ENCODE peak calls at places on chromosomes 12 and 14, in four cellular contexts. F is A549, P is psoas muscle, Z is NT2/D1. G is an unnamed sample. For H3K4me1, the result is how much of the 10 kb centered on the place peaks cover.

GRCh38 chr14:69048456-69048855 is 69.4 kb upstream of the ACTN1 start:
- DNase-seq in F (no peak), P (no peak), Z (no peak), G (no peak)

GRCh38 chr12:80509781-80510556 is 65.9 kb downstream of the PTPRQ start:
- DNase-seq in F (no peak), P (no peak), Z (no peak), G (peak)

GRCh38 chr14:69152181-69152943 is 557 bp downstream of the DCAF5 start:
- DNase-seq in F (peak), P (no peak), Z (no peak), G (peak)

GRCh38 chr14:80959448-80960006 is 4.1 kb downstream of the TSHR start:
- DNase-seq in F (no peak), P (no peak), Z (no peak), G (no peak)

GRCh38 chr14:33369041-33369440 is 430.4 kb downstream of the NPAS3 start:
- DNase-seq in F (no peak), P (no peak), Z (no peak), G (no peak)

GRCh38 chr12:29544428-29545101 is 47.1 kb upstream of the OVCH1 start:
- DNase-seq in F (no peak), P (no peak), Z (no peak), G (no peak)

GRCh38 chr14:60981626-60982455 is 796 bp downstream of the SLC38A6 start:
- DNase-seq in F (peak), P (no peak), Z (no peak), G (peak)

GRCh38 chr12:54038260-54038759 is 5.5 kb downstream of the HOXC5 start:
- DNase-seq in F (no peak), P (no peak), Z (no peak), G (no peak)

GRCh38 chr12:126607867-126608266 is 1542.6 kb downstream of the AACS start:
- DNase-seq in F (no peak), P (no peak), Z (no peak), G (no peak)

GRCh38 chr12:41532072-41532471 is 344.0 kb downstream of the PDZRN4 start:
- DNase-seq in F (no peak), P (no peak), Z (no peak), G (no peak)

GRCh38 chr14:20613094-20614037 is 22.2 kb upstream of the RNASE12 start:
- DNase-seq in F (peak), P (peak), Z (peak), G (peak)

GRCh38 chr12:107306141-107306670 is 212.9 kb upstream of the CRY1 start:
- DNase-seq in F (no peak), P (no peak), Z (no peak), G (peak)

GRCh38 chr14:33404054-33404453 is 465.4 kb downstream of the NPAS3 start:
- DNase-seq in F (no peak), P (no peak), Z (no peak), G (no peak)

GRCh38 chr14:34030864-34031263 is 80.0 kb upstream of the EGLN3 start:
- DNase-seq in F (no peak), P (peak), Z (no peak), G (no peak)

GRCh38 chr12:114406326-114407033 is 536 bp upstream of the TBX5 start:
- DNase-seq in F (no peak), P (no peak), Z (no peak), G (peak)

GRCh38 chr12:114407566-114408411 is 1.8 kb upstream of the TBX5 start:
- DNase-seq in F (no peak), P (no peak), Z (no peak), G (peak)

GRCh38 chr12:114408415-114408814 is 2.5 kb upstream of the TBX5 start:
- DNase-seq in F (no peak), P (no peak), Z (no peak), G (no peak)

GRCh38 chr12:114405449-114406271 is at the start of gene TBX5:
- DNase-seq in F (no peak), P (no peak), Z (no peak), G (peak)

DNA sequence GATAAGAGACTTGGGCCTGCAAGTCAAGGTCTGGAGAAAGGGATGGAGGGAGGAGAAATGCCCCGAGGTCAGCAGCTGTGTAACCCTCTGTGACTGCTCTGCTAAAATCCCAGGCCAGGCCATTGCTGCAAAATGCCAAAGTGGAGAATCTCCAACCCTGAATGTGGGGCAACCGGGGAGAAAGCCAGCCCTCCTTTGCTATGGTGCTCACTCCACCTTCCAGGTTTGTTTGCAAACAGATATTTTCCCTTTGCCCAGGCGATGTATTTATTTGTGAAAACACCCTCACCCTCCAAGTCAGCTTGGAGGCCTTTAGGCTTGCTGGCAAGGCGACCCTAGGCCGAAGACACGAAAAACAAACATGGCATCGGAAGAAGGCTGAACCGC is 1.1 kb upstream of the TBX5 start:
- DNase-seq in F (no peak), P (no peak), Z (no peak), G (no peak)
- H3K4me3 ChIP-seq in F (no peak), P (no peak), Z (no peak), G (peak)

GRCh38 chr14:54002653-54003052 is 46.0 kb upstream of the BMP4 start:
- DNase-seq in F (no peak), P (no peak), Z (no peak), G (no peak)

GRCh38 chr14:54003064-54003463 is 46.4 kb upstream of the BMP4 start:
- DNase-seq in F (no peak), P (no peak), Z (no peak), G (no peak)

GRCh38 chr14:53999061-53999488 is 42.5 kb upstream of the BMP4 start:
- DNase-seq in F (peak), P (no peak), Z (no peak), G (peak)

GRCh38 chr14:54000341-54000811 is 43.8 kb upstream of the BMP4 start:
- DNase-seq in F (peak), P (no peak), Z (no peak), G (no peak)

GRCh38 chr14:54001189-54001878 is 44.7 kb upstream of the BMP4 start:
- DNase-seq in F (peak), P (no peak), Z (no peak), G (peak)
- H3K4me1 ChIP-seq in F (under half), P (under half), Z (under half), G (under half)

GRCh38 chr14:97412933-97413574 is 615.9 kb downstream of the VRK1 start:
- DNase-seq in F (no peak), P (no peak), Z (no peak), G (no peak)
- H3K4me3 ChIP-seq in F (no peak), P (no peak), Z (no peak), G (no peak)

DNA sequence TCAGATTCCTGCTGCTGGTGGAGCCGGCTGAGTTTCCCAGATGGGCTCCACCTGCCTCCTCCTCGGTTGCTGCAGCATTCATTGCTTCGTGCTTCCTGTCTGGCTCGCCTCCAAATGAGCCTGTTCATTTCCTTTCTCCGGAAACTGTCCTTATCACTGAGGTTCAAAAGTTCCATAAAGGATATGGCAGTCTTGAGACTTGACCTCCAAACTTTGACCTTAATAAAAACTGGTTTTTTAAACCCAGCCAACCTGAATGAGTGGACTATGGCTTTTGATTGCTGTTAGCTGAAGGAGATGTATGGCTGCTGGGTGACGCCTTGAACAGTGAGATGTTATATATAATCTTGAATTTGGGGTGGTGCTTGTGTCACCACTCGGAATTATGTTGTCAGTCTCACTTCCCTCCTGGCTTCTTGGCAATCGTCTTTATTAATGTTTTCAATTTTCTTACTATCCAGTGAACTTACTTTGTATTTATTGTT is 62.7 kb downstream of the RASSF3 start:
- DNase-seq in F (peak), P (peak), Z (no peak), G (no peak)
- H3K4me1 ChIP-seq in F (half or more), P (under half), Z (under half), G (under half)

GRCh38 chr14:102930138-102930752 is 7.8 kb downstream of the AMN start:
- DNase-seq in F (no peak), P (peak), Z (no peak), G (no peak)

GRCh38 chr14:102929349-102930137 is 7.1 kb downstream of the AMN start:
- DNase-seq in F (no peak), P (no peak), Z (no peak), G (no peak)

GRCh38 chr14:102927878-102928411 is 5.5 kb downstream of the AMN start:
- DNase-seq in F (no peak), P (no peak), Z (no peak), G (no peak)

GRCh38 chr14:102927346-102927877 is 4.9 kb downstream of the AMN start:
- DNase-seq in F (no peak), P (no peak), Z (no peak), G (no peak)

DNA sequence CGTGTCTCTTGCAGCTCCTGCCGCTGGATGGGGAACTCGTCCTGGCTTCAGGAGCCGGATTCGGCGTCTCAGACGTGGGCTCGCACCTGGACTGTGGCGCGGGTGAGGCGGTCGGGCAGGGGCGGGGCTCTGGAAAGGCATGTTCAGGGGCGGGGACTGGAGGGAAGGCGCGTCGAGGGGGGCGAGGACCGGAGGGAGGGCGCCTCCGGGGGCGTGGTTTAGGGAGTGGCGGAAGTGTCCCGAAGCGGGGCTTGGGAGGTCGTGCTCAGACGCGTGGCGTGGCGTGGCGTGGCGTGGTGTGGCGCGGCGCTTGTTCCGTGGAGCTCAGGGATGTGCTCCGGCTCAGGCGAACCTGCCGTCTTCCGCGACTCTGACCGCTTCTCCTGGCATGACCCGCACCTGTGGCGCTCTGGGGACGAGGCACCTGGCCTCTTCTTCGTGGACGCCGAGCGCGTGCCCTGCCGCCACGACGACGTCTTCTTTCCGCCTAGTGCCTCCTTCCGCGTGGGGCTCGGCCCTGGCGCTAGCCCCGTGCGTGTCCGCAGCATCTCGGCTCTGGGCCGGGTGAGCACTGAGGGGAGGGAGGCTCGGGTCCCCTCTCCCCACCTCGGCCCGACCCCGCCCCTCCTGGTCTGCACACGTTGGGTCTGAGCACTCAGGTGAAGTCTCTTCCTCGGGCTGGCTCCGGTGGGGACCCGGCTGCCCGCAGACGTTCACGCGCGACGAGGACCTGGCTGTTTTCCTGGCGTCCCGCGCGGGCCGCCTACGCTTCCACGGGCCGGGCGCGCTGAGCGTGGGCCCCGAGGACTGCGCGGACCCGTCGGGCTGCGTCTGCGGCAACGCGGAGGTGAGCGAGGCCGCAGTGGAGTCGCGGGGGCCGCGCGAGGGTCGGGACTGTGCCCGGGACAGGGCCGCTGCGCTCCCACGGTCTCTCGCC is 6.2 kb downstream of the AMN start:
- DNase-seq in F (no peak), P (peak), Z (peak), G (no peak)
- H3K4me3 ChIP-seq in F (no peak), P (peak), Z (peak), G (no peak)

DNA sequence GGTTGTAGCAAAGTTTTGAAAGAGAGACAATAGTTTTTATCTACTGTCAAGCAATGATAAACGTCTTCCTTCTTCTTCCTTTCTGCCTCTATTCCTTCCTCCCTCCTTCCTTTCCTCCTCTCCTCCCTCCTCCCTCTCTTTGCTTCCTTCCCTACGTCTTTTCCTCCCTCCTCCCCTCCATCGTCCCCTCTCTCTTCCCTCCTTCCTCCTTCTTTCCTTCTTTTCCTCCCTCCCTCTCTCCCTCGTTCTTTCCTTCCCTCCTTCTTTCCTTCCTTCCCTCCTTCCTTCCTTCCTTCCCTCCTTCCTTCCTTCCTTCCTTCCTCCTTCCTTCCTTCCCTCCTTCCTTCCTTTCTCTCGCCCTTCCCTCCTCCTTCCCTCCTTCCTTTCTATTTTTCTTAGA is 82.8 kb upstream of the KCNA1 start:
- DNase-seq in F (no peak), P (no peak), Z (no peak), G (no peak)
- H3K4me1 ChIP-seq in F (under half), P (under half), Z (under half), G (under half)

DNA sequence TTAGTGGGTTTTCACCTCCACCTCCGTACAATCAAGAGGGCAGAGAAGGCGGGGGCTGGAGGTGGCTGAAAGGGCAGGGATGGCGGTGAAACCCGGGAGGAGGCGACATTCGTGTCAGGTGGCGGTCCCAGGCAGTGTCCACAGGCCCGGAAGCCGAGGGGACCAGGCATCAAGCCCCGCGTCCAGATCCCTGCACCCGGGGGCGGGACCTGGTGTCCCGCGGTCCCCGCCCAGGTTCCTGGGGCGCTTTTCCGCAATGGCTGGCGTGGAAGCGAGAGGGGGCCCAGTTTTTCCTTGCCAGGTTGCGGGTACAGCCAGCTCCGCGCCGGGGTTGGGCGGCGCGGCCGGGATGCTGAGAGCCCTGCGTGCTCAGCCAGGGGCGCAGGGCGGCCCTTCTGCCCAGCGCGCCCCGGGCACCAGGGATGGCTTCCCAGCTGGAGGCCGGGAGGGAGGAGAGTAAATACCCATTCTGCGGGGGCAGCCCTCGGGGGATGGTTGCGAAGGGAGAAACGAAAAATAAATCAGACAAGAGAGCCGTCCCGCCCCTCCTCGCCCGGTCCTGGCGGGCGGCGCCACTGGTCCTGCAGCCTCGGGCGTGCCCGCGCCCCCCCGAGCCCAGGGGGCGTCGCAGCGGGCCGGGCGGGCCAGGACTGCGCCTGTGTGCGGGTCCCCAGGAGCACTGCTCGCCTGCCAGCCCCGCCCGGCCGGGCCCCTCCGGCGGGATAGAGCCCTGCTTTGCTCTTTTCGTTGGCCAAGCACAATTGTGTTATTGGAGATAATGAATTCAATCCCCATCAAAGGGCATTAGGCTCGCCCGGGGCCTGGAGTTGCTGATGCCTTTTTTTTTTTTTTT is 11.5 kb downstream of the FOXA1 start:
- DNase-seq in F (peak), P (no peak), Z (no peak), G (peak)
- H3K4me3 ChIP-seq in F (peak), P (peak), Z (peak), G (peak)

G was measured in HAP-1.